ENCODE peak calls at places on chromosomes 12 and 14, in six cellular contexts. Q, H, L, N, S and Y are unnamed samples. For H3K9me3, the result is how much of the 10 kb centered on the place peaks cover.

GRCh38 chr14:75297417-75298040 is 18.9 kb downstream of the FOS start:
- DNase-seq in Q (no peak), H (no peak), L (no peak), N (no peak), S (no peak), Y (no peak)

GRCh38 chr12:66119229-66119869 is 11.2 kb downstream of the LLPH start:
- DNase-seq in Q (no peak), H (no peak), L (no peak), N (no peak), S (no peak), Y (no peak)

GRCh38 chr14:34684578-34684977 is 29.8 kb downstream of the CFL2 start:
- DNase-seq in Q (no peak), H (no peak), L (no peak), N (peak), S (no peak), Y (no peak)

GRCh38 chr14:102120888-102121287 is 18.8 kb upstream of the WDR20 start:
- DNase-seq in Q (no peak), H (no peak), L (no peak), N (no peak), S (no peak), Y (no peak)

GRCh38 chr14:101225116-101225728 is 321.7 kb upstream of the RTL1 start:
- DNase-seq in Q (no peak), H (no peak), L (no peak), N (no peak), S (no peak), Y (no peak)

GRCh38 chr14:25537846-25538455 is 488.0 kb upstream of the STXBP6 start:
- DNase-seq in Q (no peak), H (no peak), L (peak), N (no peak), S (no peak), Y (peak)

GRCh38 chr14:54854181-54854580 is 48.4 kb downstream of the GCH1 start:
- DNase-seq in Q (no peak), H (no peak), L (no peak), N (no peak), S (no peak), Y (no peak)

GRCh38 chr14:39203659-39204606 is 28.9 kb downstream of the PNN start:
- DNase-seq in Q (peak), H (no peak), L (peak), N (no peak), S (no peak), Y (peak)

GRCh38 chr14:54727929-54728328 is 161.0 kb downstream of the SAMD4A start:
- DNase-seq in Q (no peak), H (peak), L (no peak), N (no peak), S (no peak), Y (no peak)

GRCh38 chr14:88323520-88324199 is 591 bp upstream of the KCNK10 start:
- DNase-seq in Q (no peak), H (no peak), L (no peak), N (peak), S (no peak), Y (no peak)

GRCh38 chr12:100868487-100868886 is 73.9 kb downstream of the ANO4 start:
- DNase-seq in Q (no peak), H (no peak), L (no peak), N (peak), S (no peak), Y (no peak)

GRCh38 chr12:37547611-37548010 is 769.0 kb upstream of the ALG10B start:
- DNase-seq in Q (no peak), H (no peak), L (no peak), N (no peak), S (no peak), Y (no peak)

DNA sequence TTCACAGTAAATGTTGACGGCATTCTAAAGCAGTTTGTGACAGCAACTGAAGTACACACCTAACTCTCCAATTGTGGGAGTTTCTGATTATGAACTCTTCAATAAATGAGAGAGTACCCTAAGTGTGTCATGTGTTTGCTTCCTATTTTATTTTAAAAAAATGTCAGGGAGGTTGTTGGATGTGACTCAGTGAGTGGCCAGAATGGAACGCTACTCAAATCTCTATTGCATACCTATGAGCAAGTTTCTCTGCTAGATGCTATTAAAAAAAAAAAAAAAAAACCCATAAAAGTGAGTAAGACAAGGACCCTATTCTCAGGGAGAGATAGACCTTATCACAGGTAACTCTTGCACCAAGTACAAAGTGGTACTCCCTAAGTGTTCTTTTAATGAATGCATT is 256.6 kb downstream of the BTG1 start:
- DNase-seq in Q (no peak), H (no peak), L (no peak), N (no peak), S (no peak), Y (no peak)
- H3K9me3 ChIP-seq in Q (under half), H (under half), L (under half), N (under half), S (under half), Y (under half)

DNA sequence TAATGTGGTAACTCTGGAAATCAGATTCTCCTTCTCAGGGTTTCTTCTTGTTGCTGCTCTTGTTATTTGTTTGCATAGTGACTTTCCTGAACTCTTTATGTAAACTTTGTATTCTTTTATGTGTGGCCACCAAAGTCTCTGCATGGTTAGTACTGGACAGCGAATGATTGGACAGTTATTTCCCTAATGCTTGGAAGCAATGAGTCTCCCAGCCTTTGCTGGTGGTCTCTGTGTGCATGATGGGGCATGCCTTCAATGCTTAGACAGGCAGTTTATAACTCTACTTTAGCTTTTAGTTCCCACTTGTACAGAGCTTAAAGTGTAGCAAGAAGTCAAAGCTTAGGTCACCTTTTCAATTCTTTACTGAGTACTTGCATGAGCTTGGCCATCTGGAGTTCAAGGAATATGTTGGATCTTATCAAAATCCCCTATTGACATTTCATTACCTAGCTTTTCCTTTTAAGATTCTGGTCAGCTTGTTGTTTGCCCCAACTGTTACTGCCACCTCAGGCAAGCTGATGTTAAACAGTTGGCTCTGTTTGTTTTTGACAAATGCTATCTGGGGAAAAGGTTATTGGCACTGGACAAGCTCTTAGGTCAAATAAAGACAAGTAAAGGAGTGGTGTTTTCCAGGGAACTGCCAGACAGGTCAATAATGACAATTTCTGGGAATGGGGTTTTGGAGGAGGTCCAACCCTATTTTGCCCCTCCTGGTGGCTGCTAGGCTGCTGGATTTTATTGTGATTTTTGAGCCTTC is 12.3 kb downstream of the CCDC91 start:
- DNase-seq in Q (no peak), H (no peak), L (no peak), N (no peak), S (no peak), Y (peak)
- H3K9me3 ChIP-seq in Q (under half), H (under half), L (half or more), N (under half), S (under half), Y (under half)

GRCh38 chr12:34357791-34358190 is 335.5 kb downstream of the ALG10 start:
- DNase-seq in Q (no peak), H (no peak), L (no peak), N (no peak), S (no peak), Y (no peak)
- H3K9me3 ChIP-seq in Q (half or more), H (under half), L (under half), N (under half), S (under half), Y (half or more)

DNA sequence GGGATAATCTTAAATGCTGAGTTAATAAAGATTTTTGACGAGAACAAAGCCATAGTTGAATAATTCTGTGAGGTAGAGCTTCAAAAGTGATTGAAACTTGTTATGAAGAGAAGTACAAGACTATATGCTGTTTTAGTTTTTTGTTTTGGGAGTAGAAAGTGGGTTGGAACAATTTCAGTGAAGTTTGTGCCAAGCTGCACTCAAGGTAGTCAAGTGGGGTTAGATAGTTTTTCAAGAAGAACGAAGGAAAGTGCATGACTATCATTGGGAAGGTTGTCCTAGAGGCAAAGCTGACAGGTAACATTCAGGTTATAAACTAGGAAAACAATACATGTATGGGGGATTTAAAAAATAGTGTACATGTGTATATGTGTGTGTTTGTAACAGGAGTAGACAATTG is 16.2 kb downstream of the FUT8 start:
- DNase-seq in Q (no peak), H (no peak), L (no peak), N (no peak), S (no peak), Y (no peak)
- H3K9me3 ChIP-seq in Q (under half), H (under half), L (under half), N (under half), S (under half), Y (under half)

GRCh38 chr14:105864651-105865265 is 338.4 kb downstream of the TMEM121 start:
- DNase-seq in Q (peak), H (peak), L (no peak), N (no peak), S (no peak), Y (peak)
- H3K9me3 ChIP-seq in Q (under half), H (under half), L (under half), N (under half), S (under half), Y (under half)

GRCh38 chr14:92198804-92199203 is 77.0 kb downstream of the CPSF2 start:
- DNase-seq in Q (no peak), H (no peak), L (no peak), N (no peak), S (no peak), Y (no peak)
- H3K9me3 ChIP-seq in Q (under half), H (under half), L (under half), N (under half), S (under half), Y (under half)

DNA sequence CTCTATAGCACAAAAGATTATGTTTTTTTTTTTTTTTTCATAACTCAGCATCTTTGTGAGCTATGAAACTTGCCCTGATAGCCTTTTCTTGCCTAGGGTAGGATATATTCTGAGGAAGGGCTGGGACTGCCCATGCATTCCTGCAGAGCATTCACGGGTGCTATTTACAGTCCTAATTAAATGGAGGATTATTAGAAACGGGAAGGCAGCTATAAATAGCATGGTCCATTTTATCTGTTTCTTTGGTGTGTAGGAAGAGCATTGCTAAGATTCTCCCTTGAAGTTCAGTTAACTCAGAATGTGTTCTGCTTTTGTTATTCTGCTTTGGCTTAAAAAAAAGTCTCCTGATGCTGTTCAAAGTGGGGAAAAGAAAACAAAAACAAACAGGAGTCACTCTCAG is 630.9 kb downstream of the DIO2 start:
- DNase-seq in Q (no peak), H (no peak), L (no peak), N (peak), S (no peak), Y (no peak)
- H3K9me3 ChIP-seq in Q (under half), H (under half), L (under half), N (under half), S (under half), Y (under half)

DNA sequence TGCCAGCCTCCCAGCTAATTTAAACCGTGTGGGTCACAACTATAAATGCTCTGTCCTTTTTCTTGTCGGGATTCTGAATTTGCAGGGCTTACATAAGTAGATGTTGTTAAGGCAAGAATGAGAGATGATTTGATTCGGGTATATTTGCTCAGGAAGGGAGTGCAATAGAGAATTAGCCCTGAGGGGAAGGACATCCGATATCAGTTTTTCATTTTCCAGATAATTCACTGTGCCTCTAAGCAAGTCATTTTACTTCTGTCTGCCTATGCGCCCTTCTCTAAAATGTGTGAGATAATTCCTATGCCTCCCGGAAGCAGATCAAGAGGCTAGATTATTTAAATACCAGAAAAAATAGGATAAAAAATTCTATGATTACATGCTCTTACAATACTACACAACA is 300.5 kb downstream of the RMST start:
- DNase-seq in Q (no peak), H (no peak), L (no peak), N (no peak), S (no peak), Y (no peak)
- H3K9me3 ChIP-seq in Q (under half), H (under half), L (under half), N (under half), S (under half), Y (under half)

DNA sequence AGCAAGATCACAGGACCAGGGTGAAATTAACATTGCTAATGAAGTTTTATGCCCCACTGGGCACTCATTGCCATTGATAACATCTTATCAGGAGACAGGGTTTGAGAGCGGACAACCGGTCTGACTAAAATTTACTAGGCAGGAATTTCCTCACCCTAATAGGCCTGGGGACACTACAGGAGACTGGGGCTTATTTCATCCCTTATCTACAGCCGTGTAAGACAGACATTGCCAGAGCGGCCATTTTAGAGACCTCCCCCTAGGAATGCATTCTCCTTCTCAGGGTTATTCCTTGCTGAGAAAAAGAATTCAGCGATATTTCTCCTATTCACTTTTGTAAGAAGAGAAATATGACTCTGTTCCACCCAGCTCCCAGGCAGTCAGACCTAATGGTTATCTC is 8.3 kb downstream of the OR4K17 start:
- DNase-seq in Q (no peak), H (no peak), L (no peak), N (no peak), S (no peak), Y (no peak)
- H3K9me3 ChIP-seq in Q (under half), H (under half), L (under half), N (under half), S (under half), Y (under half)

DNA sequence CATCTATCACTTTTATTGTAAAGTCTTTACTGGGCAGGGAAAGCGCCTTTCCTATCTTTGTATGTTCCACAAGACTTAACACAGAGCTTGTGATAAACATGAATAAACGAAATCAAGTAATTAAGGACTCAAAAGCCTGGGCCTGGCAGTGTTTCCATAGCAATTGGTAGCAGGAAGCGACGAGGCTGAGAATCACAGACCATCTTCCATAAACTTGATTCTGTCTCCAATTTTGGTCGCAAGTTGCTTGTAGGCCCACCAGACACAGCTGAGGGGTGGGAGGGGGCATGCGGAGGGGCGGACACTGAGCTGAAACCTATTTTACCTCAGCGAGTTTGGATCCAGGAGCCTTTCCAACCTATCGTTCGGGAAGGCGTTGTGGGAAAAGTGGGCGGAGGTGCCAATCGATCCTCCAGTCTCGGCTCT is 295 bp downstream of the CCDC38 start:
- DNase-seq in Q (no peak), H (no peak), L (no peak), N (peak), S (no peak), Y (no peak)
- H3K9me3 ChIP-seq in Q (under half), H (under half), L (under half), N (under half), S (under half), Y (under half)